ENCODE peak calls at places on chromosomes 1 and 21, in ten cellular contexts. K is GM12865, Q is neural crest cell, D is heart left ventricle, H is BE2C, R is type B pancreatic cell, U is endothelial cell, L is foreskin keratinocyte, F is RWPE1, V is coronary artery. J is an unnamed sample.

GRCh38 chr1:47927165-47927564 is 70.0 kb downstream of the TRABD2B start:
- DNase-seq in K (no peak), Q (no peak), D (no peak), H (no peak), R (no peak), U (no peak), L (peak; percentile 40), F (peak; percentile 26), V (no peak), J (no peak)

GRCh38 chr1:241012708-241013340 is 344.2 kb downstream of the RGS7 start:
- DNase-seq in K (no peak), Q (no peak), D (no peak), H (no peak), R (no peak), U (no peak), L (no peak), F (no peak), V (no peak), J (no peak)

GRCh38 chr1:30697571-30697970 is 25.8 kb downstream of the MATN1 start:
- DNase-seq in K (peak; percentile 52), Q (no peak), D (no peak), H (no peak), R (no peak), U (no peak), L (no peak), F (no peak), V (no peak), J (no peak)

GRCh38 chr1:150567717-150568561 is 11.5 kb downstream of the MCL1 start:
- DNase-seq in K (peak; percentile 88), Q (peak; percentile 61), D (peak; percentile 80), H (peak; percentile 85), R (no peak), U (peak; percentile 79), L (peak; percentile 98), F (peak; percentile 87), V (peak; percentile 96), J (peak; percentile 90)

GRCh38 chr1:30419246-30419720 is 304.1 kb downstream of the MATN1 start:
- DNase-seq in K (no peak), Q (no peak), D (no peak), H (no peak), R (peak; percentile 47), U (no peak), L (no peak), F (no peak), V (peak; percentile 38), J (no peak)

GRCh38 chr1:27618341-27619067 is 14.6 kb upstream of the AHDC1 start:
- DNase-seq in K (peak; percentile 59), Q (no peak), D (no peak), H (no peak), R (no peak), U (no peak), L (no peak), F (no peak), V (no peak), J (no peak)

GRCh38 chr1:227729881-227730629 is 5.0 kb downstream of the JMJD4 start:
- DNase-seq in K (peak; percentile 58), Q (peak; percentile 54), D (no peak), H (peak; percentile 60), R (no peak), U (peak; percentile 68), L (peak; percentile 51), F (peak; percentile 75), V (no peak), J (no peak)

GRCh38 chr21:36589352-36589971 is 109.5 kb upstream of the SIM2 start:
- DNase-seq in K (peak; percentile 71), Q (no peak), D (peak; percentile 38), H (peak; percentile 42), R (no peak), U (peak; percentile 21), L (peak; percentile 3), F (peak; percentile 5), V (no peak), J (peak; percentile 32)

GRCh38 chr1:153509729-153510354 is 25.9 kb downstream of the S100A6 start:
- DNase-seq in K (peak; percentile 59), Q (peak; percentile 60), D (peak; percentile 52), H (peak; percentile 85), R (no peak), U (peak; percentile 63), L (peak; percentile 23), F (no peak), V (no peak), J (no peak)

GRCh38 chr1:158570480-158570879 is at the start of gene OR6P1:
- DNase-seq in K (no peak), Q (no peak), D (no peak), H (no peak), R (no peak), U (no peak), L (no peak), F (no peak), V (no peak), J (no peak)

GRCh38 chr1:160834945-160835565 is 27.6 kb downstream of the CD244 start:
- DNase-seq in K (peak; percentile 75), Q (peak; percentile 42), D (no peak), H (peak; percentile 30), R (no peak), U (peak; percentile 58), L (peak; percentile 25), F (peak; percentile 23), V (peak; percentile 17), J (no peak)

GRCh38 chr1:222767152-222767571 is 30.2 kb downstream of the FAM177B start:
- DNase-seq in K (no peak), Q (no peak), D (no peak), H (no peak), R (no peak), U (no peak), L (no peak), F (no peak), V (no peak), J (no peak)

GRCh38 chr1:47317841-47318240 is 3.9 kb upstream of the STIL start:
- DNase-seq in K (no peak), Q (no peak), D (no peak), H (no peak), R (no peak), U (no peak), L (peak; percentile 89), F (no peak), V (no peak), J (no peak)

GRCh38 chr1:55860816-55861519 is 645.8 kb upstream of the USP24 start:
- DNase-seq in K (peak; percentile 9), Q (no peak), D (no peak), H (no peak), R (no peak), U (peak; percentile 25), L (no peak), F (no peak), V (no peak), J (no peak)

GRCh38 chr1:169106095-169106920 is at the start of gene ATP1B1:
- DNase-seq in K (peak; percentile 87), Q (peak; percentile 86), D (peak; percentile 89), H (peak; percentile 95), R (peak; percentile 96), U (peak; percentile 93), L (peak; percentile 80), F (peak; percentile 93), V (peak; percentile 86), J (peak; percentile 34)
- TF ChIP-seq CTCF in K (peak; percentile 18), Q (peak; percentile 39), D (peak; percentile 58), H (peak; percentile 19), R (peak; percentile 63), U (peak; percentile 87), L (peak; percentile 41), F (no peak), V (peak; percentile 63), J (peak; percentile 13)

GRCh38 chr1:234412830-234413229 is 39.6 kb downstream of the COA6 start:
- DNase-seq in K (no peak), Q (no peak), D (no peak), H (no peak), R (no peak), U (no peak), L (no peak), F (no peak), V (no peak), J (no peak)

GRCh38 chr1:234406871-234407270 is 33.6 kb downstream of the COA6 start:
- DNase-seq in K (no peak), Q (no peak), D (no peak), H (no peak), R (no peak), U (no peak), L (no peak), F (no peak), V (no peak), J (no peak)

GRCh38 chr1:234405676-234406075 is 32.4 kb downstream of the COA6 start:
- DNase-seq in K (no peak), Q (no peak), D (no peak), H (no peak), R (no peak), U (no peak), L (no peak), F (no peak), V (no peak), J (no peak)

GRCh38 chr1:234408757-234409156 is 35.5 kb downstream of the COA6 start:
- DNase-seq in K (no peak), Q (no peak), D (no peak), H (no peak), R (no peak), U (no peak), L (no peak), F (no peak), V (no peak), J (no peak)

GRCh38 chr1:234409328-234409727 is 36.1 kb downstream of the COA6 start:
- DNase-seq in K (no peak), Q (no peak), D (no peak), H (no peak), R (no peak), U (no peak), L (no peak), F (no peak), V (no peak), J (no peak)
- TF ChIP-seq CTCF in K (no peak), Q (no peak), D (no peak), H (peak; percentile 34), R (peak; percentile 31), U (no peak), L (peak; percentile 46), F (no peak), V (no peak), J (no peak)

DNA sequence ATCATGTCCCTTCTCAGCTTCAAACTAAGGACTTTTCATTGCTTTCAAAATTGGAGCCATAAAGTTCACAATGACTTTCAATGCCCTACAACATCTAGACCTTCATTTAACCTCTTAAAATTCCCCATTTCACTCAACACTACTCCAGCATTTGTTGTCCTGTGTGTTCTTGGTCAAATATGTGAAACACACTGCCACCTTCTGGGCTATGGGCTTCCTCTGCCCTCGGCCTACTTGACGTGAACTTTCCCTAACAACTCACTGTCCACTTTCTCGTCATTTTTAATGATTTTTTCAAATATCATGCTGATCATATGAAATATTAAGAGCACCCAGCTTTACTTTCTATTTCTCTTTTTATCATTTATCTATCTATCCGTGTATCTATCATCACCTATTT is 2018.4 kb downstream of the NCAM2 start:
- DNase-seq in K (no peak), Q (peak; percentile 3), D (no peak), H (peak; percentile 53), R (no peak), U (peak; percentile 35), L (peak; percentile 6), F (no peak), V (no peak), J (no peak)
- TF ChIP-seq CTCF in K (no peak), Q (peak; percentile 46), D (no peak), H (peak; percentile 79), R (peak; percentile 58), U (peak; percentile 25), L (no peak), F (no peak), V (no peak), J (no peak)

DNA sequence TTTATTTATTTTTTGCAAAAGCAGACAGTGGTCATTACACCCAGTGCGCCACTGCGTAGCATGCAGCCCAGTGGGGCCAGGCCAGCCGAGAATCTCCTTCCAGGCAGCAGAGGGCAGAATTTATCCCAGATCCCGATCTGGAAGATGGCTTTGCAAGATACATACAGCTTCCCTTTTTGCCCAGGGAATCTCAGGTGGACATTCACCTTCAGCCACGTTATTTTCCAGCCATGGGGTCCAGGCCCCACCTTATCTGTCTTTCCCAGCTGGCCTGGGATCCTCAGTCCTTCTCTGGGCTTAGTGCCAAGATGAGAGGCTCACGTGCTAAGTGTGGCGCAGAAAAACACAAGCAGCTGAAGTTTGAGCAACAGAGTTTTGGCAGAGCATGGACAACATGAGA is 123.6 kb downstream of the AJAP1 start:
- DNase-seq in K (no peak), Q (peak; percentile 3), D (no peak), H (peak; percentile 28), R (no peak), U (peak; percentile 34), L (no peak), F (no peak), V (no peak), J (no peak)
- TF ChIP-seq CTCF in K (peak; percentile 23), Q (peak; percentile 50), D (no peak), H (no peak), R (peak; percentile 66), U (no peak), L (peak; percentile 58), F (no peak), V (peak; percentile 16), J (no peak)

J was measured in AG09319.